ENCODE peak calls at places on chromosome 16, in six cellular contexts. Y is endothelial cell of umbilical vein, O is SK-N-MC, H is transverse colon, D is HCT116, G is prostate gland. V is an unnamed sample.

GRCh38 chr16:85170066-85171003 is 58.1 kb upstream of the CIBAR2 start:
- DNase-seq in H (no peak), Y (no peak), G (no peak), D (no peak), O (no peak), V (no peak)

GRCh38 chr16:49608801-49609200 is 235.2 kb downstream of the C16orf78 start:
- DNase-seq in O (no peak), H (no peak), G (no peak), Y (peak; percentile 38), D (peak; percentile 24), V (no peak)

GRCh38 chr16:80968386-80969113 is 38.1 kb downstream of the CMC2 start:
- DNase-seq in D (no peak), H (no peak), G (no peak), O (no peak), Y (peak; percentile 49), V (no peak)

GRCh38 chr16:8589293-8590160 is 784 bp downstream of the TMEM114 start:
- DNase-seq in D (no peak), H (no peak), Y (no peak), O (no peak), G (no peak), V (no peak)

GRCh38 chr16:48182979-48183537 is 27.3 kb upstream of the ABCC12 start:
- DNase-seq in G (no peak), D (no peak), Y (no peak), O (no peak), H (no peak), V (no peak)

GRCh38 chr16:59030923-59031485 is 296.9 kb upstream of the GOT2 start:
- DNase-seq in G (no peak), D (no peak), H (no peak), Y (no peak), O (no peak), V (no peak)

GRCh38 chr16:19884021-19884485 is 595 bp downstream of the GPRC5B start:
- DNase-seq in Y (peak; percentile 15), D (no peak), O (no peak), G (no peak), H (peak; percentile 14), V (peak; percentile 74)

GRCh38 chr16:1772362-1772907 is at the start of gene EME2:
- DNase-seq in H (peak; percentile 58), G (no peak), O (no peak), D (no peak), Y (no peak), V (no peak)

GRCh38 chr16:77823067-77823466 is 34.7 kb downstream of the VAT1L start:
- DNase-seq in D (no peak), Y (no peak), G (no peak), O (no peak), H (no peak), V (no peak)

GRCh38 chr16:66161942-66162341 is 204.5 kb upstream of the CDH5 start:
- DNase-seq in O (no peak), G (no peak), D (peak; percentile 16), Y (no peak), H (no peak), V (no peak)

GRCh38 chr16:81399909-81400308 is 44.7 kb upstream of the CMIP start:
- DNase-seq in O (no peak), D (no peak), G (no peak), Y (no peak), H (no peak), V (no peak)

GRCh38 chr16:88656291-88656980 is 5.6 kb upstream of the CYBA start:
- DNase-seq in Y (no peak), O (no peak), D (no peak), G (no peak), H (no peak), V (no peak)

GRCh38 chr16:81221731-81222130 is 16.8 kb upstream of the BCO1 start:
- DNase-seq in Y (no peak), D (no peak), G (no peak), O (no peak), H (no peak), V (no peak)

GRCh38 chr16:30377050-30377811 is 2.6 kb downstream of the MYL11 start:
- DNase-seq in D (no peak), H (no peak), Y (no peak), G (no peak), O (no peak), V (no peak)
- TF ChIP-seq POLR2AphosphoS5 in D (no peak), H (no peak), Y (no peak), G (no peak), O (no peak), V (no peak)

GRCh38 chr16:35575432-35575821 is 2116.0 kb downstream of the TP53TG3F start:
- DNase-seq in D (no peak), H (no peak), G (no peak), Y (no peak), O (no peak), V (no peak)
- H3K9me3 ChIP-seq in D (no peaks in the 10 kb centered on the region), H (no peaks in the 10 kb centered on the region), G (no peaks in the 10 kb centered on the region), Y (peaks cover 3% of the 10 kb centered on the region), O (no peaks in the 10 kb centered on the region), V (peaks cover 3% of the 10 kb centered on the region)

DNA sequence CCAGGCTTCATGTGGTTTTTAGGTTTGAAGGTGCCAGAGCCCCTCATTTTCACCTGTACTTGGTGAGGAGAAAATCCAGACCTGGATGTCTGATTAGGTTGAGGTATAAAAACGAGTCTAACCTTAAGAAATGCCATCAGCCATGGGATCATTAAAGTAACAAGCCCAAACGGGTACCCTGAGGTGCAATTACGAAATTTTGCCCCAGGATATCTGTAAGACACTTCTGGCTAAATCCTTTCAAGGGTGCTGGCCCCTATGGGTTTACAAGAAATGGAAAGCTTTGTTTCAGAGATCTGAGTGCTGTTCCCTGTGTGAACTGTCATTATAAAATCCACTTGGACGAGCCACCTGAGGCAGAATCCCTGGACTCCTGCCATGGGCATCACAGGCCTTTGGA is 19.8 kb downstream of the ADAT1 start:
- DNase-seq in D (no peak), G (no peak), Y (no peak), O (no peak), H (no peak), V (no peak)
- H3K36me3 ChIP-seq in D (peaks cover 48% of the 10 kb centered on the region), G (no peaks in the 10 kb centered on the region), Y (peaks cover 16% of the 10 kb centered on the region), O (peaks cover 34% of the 10 kb centered on the region), H (peaks cover 49% of the 10 kb centered on the region), V (peaks cover 97% of the 10 kb centered on the region)

GRCh38 chr16:53249331-53249730 is 184.9 kb upstream of the RBL2 start:
- DNase-seq in O (no peak), Y (no peak), G (no peak), H (no peak), D (no peak), V (no peak)
- TF ChIP-seq POLR2AphosphoS5 in O (no peak), Y (no peak), G (no peak), H (no peak), D (no peak), V (no peak)

GRCh38 chr16:16158082-16158658 is 65.1 kb downstream of the ABCC6 start:
- DNase-seq in H (no peak), O (no peak), D (no peak), Y (no peak), G (no peak), V (no peak)
- H3K9me3 ChIP-seq in H (no peaks in the 10 kb centered on the region), O (no peaks in the 10 kb centered on the region), D (no peaks in the 10 kb centered on the region), Y (no peaks in the 10 kb centered on the region), G (no peaks in the 10 kb centered on the region), V (no peaks in the 10 kb centered on the region)

GRCh38 chr16:16042076-16042475 is 92.7 kb downstream of the ABCC1 start:
- DNase-seq in Y (peak; percentile 54), H (no peak), O (no peak), G (peak; percentile 74), D (no peak), V (no peak)

GRCh38 chr16:16038950-16039349 is 89.5 kb downstream of the ABCC1 start:
- DNase-seq in Y (no peak), D (no peak), G (no peak), H (no peak), O (no peak), V (no peak)

GRCh38 chr16:16037521-16037920 is 88.1 kb downstream of the ABCC1 start:
- DNase-seq in H (no peak), Y (no peak), G (no peak), O (no peak), D (no peak), V (no peak)

GRCh38 chr16:16037970-16038369 is 88.6 kb downstream of the ABCC1 start:
- DNase-seq in Y (no peak), G (no peak), D (no peak), O (no peak), H (no peak), V (no peak)

GRCh38 chr16:16041196-16041892 is 91.9 kb downstream of the ABCC1 start:
- DNase-seq in D (no peak), O (no peak), H (no peak), G (peak; percentile 80), Y (peak; percentile 14), V (no peak)
- H3K36me3 ChIP-seq in D (peaks cover 39% of the 10 kb centered on the region), O (peaks cover 37% of the 10 kb centered on the region), H (peaks cover 27% of the 10 kb centered on the region), G (no peaks in the 10 kb centered on the region), Y (peaks cover 21% of the 10 kb centered on the region), V (no peaks in the 10 kb centered on the region)

GRCh38 chr16:3690991-3691720 is 26.2 kb downstream of the TRAP1 start:
- DNase-seq in G (no peak), D (no peak), Y (no peak), O (no peak), H (no peak), V (no peak)

GRCh38 chr16:3691778-3692177 is 25.5 kb downstream of the TRAP1 start:
- DNase-seq in O (no peak), D (no peak), H (no peak), Y (no peak), G (no peak), V (no peak)

GRCh38 chr16:3689731-3690130 is 27.6 kb downstream of the TRAP1 start:
- DNase-seq in G (no peak), D (no peak), H (no peak), Y (no peak), O (no peak), V (no peak)

GRCh38 chr16:3687792-3688191 is 29.5 kb downstream of the TRAP1 start:
- DNase-seq in O (no peak), D (no peak), G (no peak), Y (no peak), H (no peak), V (no peak)

GRCh38 chr16:3690470-3690918 is 26.8 kb downstream of the TRAP1 start:
- DNase-seq in Y (peak; percentile 94), G (peak; percentile 84), O (peak; percentile 80), H (peak; percentile 89), D (peak; percentile 48), V (peak; percentile 95)
- TF ChIP-seq POLR2AphosphoS5 in Y (peak; percentile 47), G (peak; percentile 86), O (no peak), H (peak; percentile 58), D (no peak), V (peak; percentile 73)

GRCh38 chr16:5377280-5377898 is 279.8 kb upstream of the EEF2KMT start:
- DNase-seq in O (no peak), D (no peak), H (no peak), Y (no peak), G (no peak), V (no peak)
- H3K9me3 ChIP-seq in O (no peaks in the 10 kb centered on the region), D (no peaks in the 10 kb centered on the region), H (no peaks in the 10 kb centered on the region), Y (peaks cover 2% of the 10 kb centered on the region), G (no peaks in the 10 kb centered on the region), V (no peaks in the 10 kb centered on the region)

V was measured in spleen.